ENCODE peak calls at places on chromosomes 13 and 19, in eight cellular contexts. One of them, this sample, is unnamed.

GRCh38 chr19:30691767-30692516 is 319.8 kb downstream of the ZNF536 start:
- DNase-seq in stimulated activated CD4-positive, alpha-beta T cell treated with anti-CD3 and anti-CD28 coated beads, Interleukin-1b, Interleukin-23, amount 100 ng/mL, for 24 hours: no peak
- DNase-seq in Karpas-422: no peak
- DNase-seq in C1 segment of cervical spinal cord: no peak
- DNase-seq in fibroblast of mammary gland: peak; percentile 5
- DNase-seq in HEK293T: no peak
- DNase-seq in activated gamma-delta T cell treated with anti-CD3 and anti-CD28 coated beads, Interleukin-2, amount 50 U/mL, for 16 hours: no peak
- DNase-seq in stimulated activated naive CD4-positive, alpha-beta T cell: no peak
- DNase-seq in this sample: no peak

GRCh38 chr19:2309734-2310362 is 1.9 kb upstream of the LINGO3 start:
- DNase-seq in stimulated activated CD4-positive, alpha-beta T cell treated with anti-CD3 and anti-CD28 coated beads, Interleukin-1b, Interleukin-23, amount 100 ng/mL, for 24 hours: no peak
- DNase-seq in Karpas-422: no peak
- DNase-seq in C1 segment of cervical spinal cord: no peak
- DNase-seq in fibroblast of mammary gland: peak; percentile 61
- DNase-seq in HEK293T: no peak
- DNase-seq in activated gamma-delta T cell treated with anti-CD3 and anti-CD28 coated beads, Interleukin-2, amount 50 U/mL, for 16 hours: no peak
- DNase-seq in stimulated activated naive CD4-positive, alpha-beta T cell: no peak
- DNase-seq in this sample: no peak

GRCh38 chr13:79837741-79838450 is 356.9 kb downstream of the NDFIP2 start:
- DNase-seq in stimulated activated CD4-positive, alpha-beta T cell treated with anti-CD3 and anti-CD28 coated beads, Interleukin-1b, Interleukin-23, amount 100 ng/mL, for 24 hours: no peak
- DNase-seq in Karpas-422: no peak
- DNase-seq in C1 segment of cervical spinal cord: no peak
- DNase-seq in fibroblast of mammary gland: peak; percentile 30
- DNase-seq in HEK293T: no peak
- DNase-seq in activated gamma-delta T cell treated with anti-CD3 and anti-CD28 coated beads, Interleukin-2, amount 50 U/mL, for 16 hours: no peak
- DNase-seq in stimulated activated naive CD4-positive, alpha-beta T cell: no peak
- DNase-seq in this sample: no peak

GRCh38 chr13:51977606-51978005 is 33.6 kb downstream of the ATP7B start:
- DNase-seq in stimulated activated CD4-positive, alpha-beta T cell treated with anti-CD3 and anti-CD28 coated beads, Interleukin-1b, Interleukin-23, amount 100 ng/mL, for 24 hours: no peak
- DNase-seq in Karpas-422: no peak
- DNase-seq in C1 segment of cervical spinal cord: no peak
- DNase-seq in fibroblast of mammary gland: peak; percentile 11
- DNase-seq in HEK293T: no peak
- DNase-seq in activated gamma-delta T cell treated with anti-CD3 and anti-CD28 coated beads, Interleukin-2, amount 50 U/mL, for 16 hours: no peak
- DNase-seq in stimulated activated naive CD4-positive, alpha-beta T cell: no peak
- DNase-seq in this sample: no peak

GRCh38 chr13:77698211-77699058 is 948 bp downstream of the SLAIN1 start:
- DNase-seq in stimulated activated CD4-positive, alpha-beta T cell treated with anti-CD3 and anti-CD28 coated beads, Interleukin-1b, Interleukin-23, amount 100 ng/mL, for 24 hours: peak; percentile 17
- DNase-seq in Karpas-422: peak; percentile 64
- DNase-seq in C1 segment of cervical spinal cord: no peak
- DNase-seq in fibroblast of mammary gland: no peak
- DNase-seq in HEK293T: peak; percentile 71
- DNase-seq in activated gamma-delta T cell treated with anti-CD3 and anti-CD28 coated beads, Interleukin-2, amount 50 U/mL, for 16 hours: peak; percentile 14
- DNase-seq in stimulated activated naive CD4-positive, alpha-beta T cell: peak; percentile 61
- DNase-seq in this sample: peak; percentile 29

GRCh38 chr19:5456836-5457200 is 1.6 kb downstream of the ZNRF4 start:
- DNase-seq in stimulated activated CD4-positive, alpha-beta T cell treated with anti-CD3 and anti-CD28 coated beads, Interleukin-1b, Interleukin-23, amount 100 ng/mL, for 24 hours: no peak
- DNase-seq in Karpas-422: no peak
- DNase-seq in C1 segment of cervical spinal cord: no peak
- DNase-seq in fibroblast of mammary gland: no peak
- DNase-seq in HEK293T: no peak
- DNase-seq in activated gamma-delta T cell treated with anti-CD3 and anti-CD28 coated beads, Interleukin-2, amount 50 U/mL, for 16 hours: no peak
- DNase-seq in stimulated activated naive CD4-positive, alpha-beta T cell: no peak
- DNase-seq in this sample: no peak

GRCh38 chr19:17334414-17335409 is at the start of gene ANO8:
- DNase-seq in stimulated activated CD4-positive, alpha-beta T cell treated with anti-CD3 and anti-CD28 coated beads, Interleukin-1b, Interleukin-23, amount 100 ng/mL, for 24 hours: peak; percentile 96
- DNase-seq in Karpas-422: peak; percentile 99
- DNase-seq in C1 segment of cervical spinal cord: peak; percentile 52
- DNase-seq in fibroblast of mammary gland: peak; percentile 99
- DNase-seq in HEK293T: peak; percentile 90
- DNase-seq in activated gamma-delta T cell treated with anti-CD3 and anti-CD28 coated beads, Interleukin-2, amount 50 U/mL, for 16 hours: peak; percentile 90
- DNase-seq in stimulated activated naive CD4-positive, alpha-beta T cell: peak; percentile 94
- DNase-seq in this sample: peak; percentile 82

GRCh38 chr13:33245505-33245904 is 40.0 kb downstream of the STARD13 start:
- DNase-seq in stimulated activated CD4-positive, alpha-beta T cell treated with anti-CD3 and anti-CD28 coated beads, Interleukin-1b, Interleukin-23, amount 100 ng/mL, for 24 hours: no peak
- DNase-seq in Karpas-422: no peak
- DNase-seq in C1 segment of cervical spinal cord: no peak
- DNase-seq in fibroblast of mammary gland: no peak
- DNase-seq in HEK293T: no peak
- DNase-seq in activated gamma-delta T cell treated with anti-CD3 and anti-CD28 coated beads, Interleukin-2, amount 50 U/mL, for 16 hours: no peak
- DNase-seq in stimulated activated naive CD4-positive, alpha-beta T cell: no peak
- DNase-seq in this sample: no peak

GRCh38 chr13:76020421-76020955 is 384.4 kb downstream of the LMO7 start:
- DNase-seq in stimulated activated CD4-positive, alpha-beta T cell treated with anti-CD3 and anti-CD28 coated beads, Interleukin-1b, Interleukin-23, amount 100 ng/mL, for 24 hours: no peak
- DNase-seq in Karpas-422: no peak
- DNase-seq in C1 segment of cervical spinal cord: no peak
- DNase-seq in fibroblast of mammary gland: no peak
- DNase-seq in HEK293T: no peak
- DNase-seq in activated gamma-delta T cell treated with anti-CD3 and anti-CD28 coated beads, Interleukin-2, amount 50 U/mL, for 16 hours: no peak
- DNase-seq in stimulated activated naive CD4-positive, alpha-beta T cell: no peak
- DNase-seq in this sample: no peak

GRCh38 chr13:107301724-107302374 is 733.9 kb upstream of the ARGLU1 start:
- DNase-seq in stimulated activated CD4-positive, alpha-beta T cell treated with anti-CD3 and anti-CD28 coated beads, Interleukin-1b, Interleukin-23, amount 100 ng/mL, for 24 hours: no peak
- DNase-seq in Karpas-422: no peak
- DNase-seq in C1 segment of cervical spinal cord: no peak
- DNase-seq in fibroblast of mammary gland: peak; percentile 8
- DNase-seq in HEK293T: no peak
- DNase-seq in activated gamma-delta T cell treated with anti-CD3 and anti-CD28 coated beads, Interleukin-2, amount 50 U/mL, for 16 hours: no peak
- DNase-seq in stimulated activated naive CD4-positive, alpha-beta T cell: no peak
- DNase-seq in this sample: no peak

GRCh38 chr13:40508112-40508511 is 158.3 kb downstream of the FOXO1 start:
- DNase-seq in stimulated activated CD4-positive, alpha-beta T cell treated with anti-CD3 and anti-CD28 coated beads, Interleukin-1b, Interleukin-23, amount 100 ng/mL, for 24 hours: no peak
- DNase-seq in Karpas-422: no peak
- DNase-seq in C1 segment of cervical spinal cord: no peak
- DNase-seq in fibroblast of mammary gland: peak; percentile 72
- DNase-seq in HEK293T: no peak
- DNase-seq in activated gamma-delta T cell treated with anti-CD3 and anti-CD28 coated beads, Interleukin-2, amount 50 U/mL, for 16 hours: no peak
- DNase-seq in stimulated activated naive CD4-positive, alpha-beta T cell: no peak
- DNase-seq in this sample: no peak

GRCh38 chr19:6803036-6803404 is 30.5 kb downstream of the VAV1 start:
- DNase-seq in stimulated activated CD4-positive, alpha-beta T cell treated with anti-CD3 and anti-CD28 coated beads, Interleukin-1b, Interleukin-23, amount 100 ng/mL, for 24 hours: no peak
- DNase-seq in Karpas-422: peak; percentile 77
- DNase-seq in C1 segment of cervical spinal cord: no peak
- DNase-seq in fibroblast of mammary gland: no peak
- DNase-seq in HEK293T: no peak
- DNase-seq in activated gamma-delta T cell treated with anti-CD3 and anti-CD28 coated beads, Interleukin-2, amount 50 U/mL, for 16 hours: no peak
- DNase-seq in stimulated activated naive CD4-positive, alpha-beta T cell: no peak
- DNase-seq in this sample: no peak

GRCh38 chr13:53045110-53045509 is 16.5 kb downstream of the OLFM4 start:
- DNase-seq in stimulated activated CD4-positive, alpha-beta T cell treated with anti-CD3 and anti-CD28 coated beads, Interleukin-1b, Interleukin-23, amount 100 ng/mL, for 24 hours: no peak
- DNase-seq in Karpas-422: no peak
- DNase-seq in C1 segment of cervical spinal cord: no peak
- DNase-seq in fibroblast of mammary gland: no peak
- DNase-seq in HEK293T: no peak
- DNase-seq in activated gamma-delta T cell treated with anti-CD3 and anti-CD28 coated beads, Interleukin-2, amount 50 U/mL, for 16 hours: no peak
- DNase-seq in stimulated activated naive CD4-positive, alpha-beta T cell: no peak
- DNase-seq in this sample: no peak

GRCh38 chr19:7715671-7716070 is 13.7 kb upstream of the FCER2 start:
- DNase-seq in stimulated activated CD4-positive, alpha-beta T cell treated with anti-CD3 and anti-CD28 coated beads, Interleukin-1b, Interleukin-23, amount 100 ng/mL, for 24 hours: no peak
- DNase-seq in Karpas-422: no peak
- DNase-seq in C1 segment of cervical spinal cord: no peak
- DNase-seq in fibroblast of mammary gland: no peak
- DNase-seq in HEK293T: no peak
- DNase-seq in activated gamma-delta T cell treated with anti-CD3 and anti-CD28 coated beads, Interleukin-2, amount 50 U/mL, for 16 hours: no peak
- DNase-seq in stimulated activated naive CD4-positive, alpha-beta T cell: no peak
- DNase-seq in this sample: no peak

GRCh38 chr19:46346821-46347571 is at the start of gene PPP5C:
- DNase-seq in stimulated activated CD4-positive, alpha-beta T cell treated with anti-CD3 and anti-CD28 coated beads, Interleukin-1b, Interleukin-23, amount 100 ng/mL, for 24 hours: peak; percentile 87
- DNase-seq in Karpas-422: peak; percentile 97
- DNase-seq in C1 segment of cervical spinal cord: peak; percentile 31
- DNase-seq in fibroblast of mammary gland: peak; percentile 86
- DNase-seq in HEK293T: peak; percentile 96
- DNase-seq in activated gamma-delta T cell treated with anti-CD3 and anti-CD28 coated beads, Interleukin-2, amount 50 U/mL, for 16 hours: peak; percentile 77
- DNase-seq in stimulated activated naive CD4-positive, alpha-beta T cell: peak; percentile 73
- DNase-seq in this sample: peak; percentile 82

GRCh38 chr13:30847697-30848307 is 58.3 kb upstream of the MEDAG start:
- DNase-seq in stimulated activated CD4-positive, alpha-beta T cell treated with anti-CD3 and anti-CD28 coated beads, Interleukin-1b, Interleukin-23, amount 100 ng/mL, for 24 hours: peak; percentile 8
- DNase-seq in Karpas-422: no peak
- DNase-seq in C1 segment of cervical spinal cord: no peak
- DNase-seq in fibroblast of mammary gland: peak; percentile 100
- DNase-seq in HEK293T: no peak
- DNase-seq in activated gamma-delta T cell treated with anti-CD3 and anti-CD28 coated beads, Interleukin-2, amount 50 U/mL, for 16 hours: no peak
- DNase-seq in stimulated activated naive CD4-positive, alpha-beta T cell: no peak
- DNase-seq in this sample: no peak

GRCh38 chr13:75302031-75302430 is 179.9 kb downstream of the TBC1D4 start:
- DNase-seq in stimulated activated CD4-positive, alpha-beta T cell treated with anti-CD3 and anti-CD28 coated beads, Interleukin-1b, Interleukin-23, amount 100 ng/mL, for 24 hours: no peak
- DNase-seq in Karpas-422: no peak
- DNase-seq in C1 segment of cervical spinal cord: no peak
- DNase-seq in fibroblast of mammary gland: peak; percentile 5
- DNase-seq in HEK293T: no peak
- DNase-seq in activated gamma-delta T cell treated with anti-CD3 and anti-CD28 coated beads, Interleukin-2, amount 50 U/mL, for 16 hours: no peak
- DNase-seq in stimulated activated naive CD4-positive, alpha-beta T cell: no peak
- DNase-seq in this sample: no peak

GRCh38 chr19:46953955-46954501 is 65.6 kb upstream of the NPAS1 start:
- DNase-seq in stimulated activated CD4-positive, alpha-beta T cell treated with anti-CD3 and anti-CD28 coated beads, Interleukin-1b, Interleukin-23, amount 100 ng/mL, for 24 hours: no peak
- DNase-seq in Karpas-422: no peak
- DNase-seq in C1 segment of cervical spinal cord: no peak
- DNase-seq in fibroblast of mammary gland: no peak
- DNase-seq in HEK293T: no peak
- DNase-seq in activated gamma-delta T cell treated with anti-CD3 and anti-CD28 coated beads, Interleukin-2, amount 50 U/mL, for 16 hours: no peak
- DNase-seq in stimulated activated naive CD4-positive, alpha-beta T cell: no peak
- DNase-seq in this sample: no peak

GRCh38 chr13:97224544-97225324 is 2.6 kb downstream of the MBNL2 start:
- DNase-seq in stimulated activated CD4-positive, alpha-beta T cell treated with anti-CD3 and anti-CD28 coated beads, Interleukin-1b, Interleukin-23, amount 100 ng/mL, for 24 hours: no peak
- DNase-seq in Karpas-422: no peak
- DNase-seq in C1 segment of cervical spinal cord: no peak
- DNase-seq in fibroblast of mammary gland: peak; percentile 58
- DNase-seq in HEK293T: peak; percentile 30
- DNase-seq in activated gamma-delta T cell treated with anti-CD3 and anti-CD28 coated beads, Interleukin-2, amount 50 U/mL, for 16 hours: no peak
- DNase-seq in stimulated activated naive CD4-positive, alpha-beta T cell: no peak
- DNase-seq in this sample: no peak

GRCh38 chr19:48248081-48248833 is 7.5 kb downstream of the CARD8 start:
- DNase-seq in stimulated activated CD4-positive, alpha-beta T cell treated with anti-CD3 and anti-CD28 coated beads, Interleukin-1b, Interleukin-23, amount 100 ng/mL, for 24 hours: no peak
- DNase-seq in Karpas-422: no peak
- DNase-seq in C1 segment of cervical spinal cord: no peak
- DNase-seq in fibroblast of mammary gland: no peak
- DNase-seq in HEK293T: no peak
- DNase-seq in activated gamma-delta T cell treated with anti-CD3 and anti-CD28 coated beads, Interleukin-2, amount 50 U/mL, for 16 hours: no peak
- DNase-seq in stimulated activated naive CD4-positive, alpha-beta T cell: no peak
- DNase-seq in this sample: no peak

GRCh38 chr19:782195-783043 is 14.8 kb upstream of the PTBP1 start:
- DNase-seq in stimulated activated CD4-positive, alpha-beta T cell treated with anti-CD3 and anti-CD28 coated beads, Interleukin-1b, Interleukin-23, amount 100 ng/mL, for 24 hours: no peak
- DNase-seq in Karpas-422: no peak
- DNase-seq in C1 segment of cervical spinal cord: no peak
- DNase-seq in fibroblast of mammary gland: no peak
- DNase-seq in HEK293T: no peak
- DNase-seq in activated gamma-delta T cell treated with anti-CD3 and anti-CD28 coated beads, Interleukin-2, amount 50 U/mL, for 16 hours: no peak
- DNase-seq in stimulated activated naive CD4-positive, alpha-beta T cell: no peak
- DNase-seq in this sample: no peak

GRCh38 chr19:35165200-35166058 is 10.9 kb downstream of the FXYD5 start:
- DNase-seq in stimulated activated CD4-positive, alpha-beta T cell treated with anti-CD3 and anti-CD28 coated beads, Interleukin-1b, Interleukin-23, amount 100 ng/mL, for 24 hours: no peak
- DNase-seq in Karpas-422: no peak
- DNase-seq in C1 segment of cervical spinal cord: no peak
- DNase-seq in fibroblast of mammary gland: no peak
- DNase-seq in HEK293T: no peak
- DNase-seq in activated gamma-delta T cell treated with anti-CD3 and anti-CD28 coated beads, Interleukin-2, amount 50 U/mL, for 16 hours: no peak
- DNase-seq in stimulated activated naive CD4-positive, alpha-beta T cell: no peak
- DNase-seq in this sample: peak; percentile 7

GRCh38 chr19:7927605-7928333 is 1.8 kb upstream of the CTXN1 start:
- DNase-seq in stimulated activated CD4-positive, alpha-beta T cell treated with anti-CD3 and anti-CD28 coated beads, Interleukin-1b, Interleukin-23, amount 100 ng/mL, for 24 hours: no peak
- DNase-seq in Karpas-422: no peak
- DNase-seq in C1 segment of cervical spinal cord: no peak
- DNase-seq in fibroblast of mammary gland: no peak
- DNase-seq in HEK293T: no peak
- DNase-seq in activated gamma-delta T cell treated with anti-CD3 and anti-CD28 coated beads, Interleukin-2, amount 50 U/mL, for 16 hours: no peak
- DNase-seq in stimulated activated naive CD4-positive, alpha-beta T cell: no peak
- DNase-seq in this sample: no peak

GRCh38 chr13:38804536-38804935 is 117.7 kb downstream of the FREM2 start:
- DNase-seq in stimulated activated CD4-positive, alpha-beta T cell treated with anti-CD3 and anti-CD28 coated beads, Interleukin-1b, Interleukin-23, amount 100 ng/mL, for 24 hours: no peak
- DNase-seq in Karpas-422: no peak
- DNase-seq in C1 segment of cervical spinal cord: no peak
- DNase-seq in fibroblast of mammary gland: peak; percentile 22
- DNase-seq in HEK293T: no peak
- DNase-seq in activated gamma-delta T cell treated with anti-CD3 and anti-CD28 coated beads, Interleukin-2, amount 50 U/mL, for 16 hours: no peak
- DNase-seq in stimulated activated naive CD4-positive, alpha-beta T cell: no peak
- DNase-seq in this sample: no peak

GRCh38 chr13:110722971-110723370 is 9.5 kb downstream of the ING1 start:
- DNase-seq in stimulated activated CD4-positive, alpha-beta T cell treated with anti-CD3 and anti-CD28 coated beads, Interleukin-1b, Interleukin-23, amount 100 ng/mL, for 24 hours: no peak
- DNase-seq in Karpas-422: no peak
- DNase-seq in C1 segment of cervical spinal cord: no peak
- DNase-seq in fibroblast of mammary gland: no peak
- DNase-seq in HEK293T: no peak
- DNase-seq in activated gamma-delta T cell treated with anti-CD3 and anti-CD28 coated beads, Interleukin-2, amount 50 U/mL, for 16 hours: no peak
- DNase-seq in stimulated activated naive CD4-positive, alpha-beta T cell: no peak
- DNase-seq in this sample: no peak

GRCh38 chr13:22121340-22121739 is 450.5 kb downstream of the FGF9 start:
- DNase-seq in stimulated activated CD4-positive, alpha-beta T cell treated with anti-CD3 and anti-CD28 coated beads, Interleukin-1b, Interleukin-23, amount 100 ng/mL, for 24 hours: no peak
- DNase-seq in Karpas-422: no peak
- DNase-seq in C1 segment of cervical spinal cord: no peak
- DNase-seq in fibroblast of mammary gland: no peak
- DNase-seq in HEK293T: no peak
- DNase-seq in activated gamma-delta T cell treated with anti-CD3 and anti-CD28 coated beads, Interleukin-2, amount 50 U/mL, for 16 hours: no peak
- DNase-seq in stimulated activated naive CD4-positive, alpha-beta T cell: no peak
- DNase-seq in this sample: no peak

GRCh38 chr19:54388001-54388802 is 23.5 kb upstream of the LAIR1 start:
- DNase-seq in stimulated activated CD4-positive, alpha-beta T cell treated with anti-CD3 and anti-CD28 coated beads, Interleukin-1b, Interleukin-23, amount 100 ng/mL, for 24 hours: no peak
- DNase-seq in Karpas-422: no peak
- DNase-seq in C1 segment of cervical spinal cord: no peak
- DNase-seq in fibroblast of mammary gland: no peak
- DNase-seq in HEK293T: no peak
- DNase-seq in activated gamma-delta T cell treated with anti-CD3 and anti-CD28 coated beads, Interleukin-2, amount 50 U/mL, for 16 hours: no peak
- DNase-seq in stimulated activated naive CD4-positive, alpha-beta T cell: peak; percentile 33
- DNase-seq in this sample: peak; percentile 8

GRCh38 chr13:49253997-49254396 is 6.3 kb downstream of the CDADC1 start:
- DNase-seq in stimulated activated CD4-positive, alpha-beta T cell treated with anti-CD3 and anti-CD28 coated beads, Interleukin-1b, Interleukin-23, amount 100 ng/mL, for 24 hours: no peak
- DNase-seq in Karpas-422: no peak
- DNase-seq in C1 segment of cervical spinal cord: no peak
- DNase-seq in fibroblast of mammary gland: no peak
- DNase-seq in HEK293T: no peak
- DNase-seq in activated gamma-delta T cell treated with anti-CD3 and anti-CD28 coated beads, Interleukin-2, amount 50 U/mL, for 16 hours: no peak
- DNase-seq in stimulated activated naive CD4-positive, alpha-beta T cell: no peak
- DNase-seq in this sample: no peak

GRCh38 chr19:2446390-2446789 is 10.4 kb downstream of the LMNB2 start:
- DNase-seq in stimulated activated CD4-positive, alpha-beta T cell treated with anti-CD3 and anti-CD28 coated beads, Interleukin-1b, Interleukin-23, amount 100 ng/mL, for 24 hours: no peak
- DNase-seq in Karpas-422: no peak
- DNase-seq in C1 segment of cervical spinal cord: no peak
- DNase-seq in fibroblast of mammary gland: no peak
- DNase-seq in HEK293T: no peak
- DNase-seq in activated gamma-delta T cell treated with anti-CD3 and anti-CD28 coated beads, Interleukin-2, amount 50 U/mL, for 16 hours: no peak
- DNase-seq in stimulated activated naive CD4-positive, alpha-beta T cell: no peak
- DNase-seq in this sample: no peak

GRCh38 chr13:77219401-77219800 is 107.5 kb downstream of the MYCBP2 start:
- DNase-seq in stimulated activated CD4-positive, alpha-beta T cell treated with anti-CD3 and anti-CD28 coated beads, Interleukin-1b, Interleukin-23, amount 100 ng/mL, for 24 hours: no peak
- DNase-seq in Karpas-422: no peak
- DNase-seq in C1 segment of cervical spinal cord: no peak
- DNase-seq in fibroblast of mammary gland: no peak
- DNase-seq in HEK293T: no peak
- DNase-seq in activated gamma-delta T cell treated with anti-CD3 and anti-CD28 coated beads, Interleukin-2, amount 50 U/mL, for 16 hours: no peak
- DNase-seq in stimulated activated naive CD4-positive, alpha-beta T cell: no peak
- DNase-seq in this sample: no peak

GRCh38 chr19:41324921-41325639 is 15.1 kb downstream of the CCDC97 start:
- DNase-seq in stimulated activated CD4-positive, alpha-beta T cell treated with anti-CD3 and anti-CD28 coated beads, Interleukin-1b, Interleukin-23, amount 100 ng/mL, for 24 hours: no peak
- DNase-seq in Karpas-422: no peak
- DNase-seq in C1 segment of cervical spinal cord: no peak
- DNase-seq in fibroblast of mammary gland: peak; percentile 95
- DNase-seq in HEK293T: no peak
- DNase-seq in activated gamma-delta T cell treated with anti-CD3 and anti-CD28 coated beads, Interleukin-2, amount 50 U/mL, for 16 hours: no peak
- DNase-seq in stimulated activated naive CD4-positive, alpha-beta T cell: no peak
- DNase-seq in this sample: peak; percentile 51

GRCh38 chr19:50510121-50510670 is 795 bp downstream of the JOSD2 start:
- DNase-seq in stimulated activated CD4-positive, alpha-beta T cell treated with anti-CD3 and anti-CD28 coated beads, Interleukin-1b, Interleukin-23, amount 100 ng/mL, for 24 hours: no peak
- DNase-seq in Karpas-422: no peak
- DNase-seq in C1 segment of cervical spinal cord: no peak
- DNase-seq in fibroblast of mammary gland: peak; percentile 16
- DNase-seq in HEK293T: no peak
- DNase-seq in activated gamma-delta T cell treated with anti-CD3 and anti-CD28 coated beads, Interleukin-2, amount 50 U/mL, for 16 hours: no peak
- DNase-seq in stimulated activated naive CD4-positive, alpha-beta T cell: no peak
- DNase-seq in this sample: no peak

GRCh38 chr19:37304884-37305255 is 66.0 kb upstream of the ZNF527 start:
- DNase-seq in stimulated activated CD4-positive, alpha-beta T cell treated with anti-CD3 and anti-CD28 coated beads, Interleukin-1b, Interleukin-23, amount 100 ng/mL, for 24 hours: no peak
- DNase-seq in Karpas-422: no peak
- DNase-seq in C1 segment of cervical spinal cord: no peak
- DNase-seq in fibroblast of mammary gland: no peak
- DNase-seq in HEK293T: no peak
- DNase-seq in activated gamma-delta T cell treated with anti-CD3 and anti-CD28 coated beads, Interleukin-2, amount 50 U/mL, for 16 hours: no peak
- DNase-seq in stimulated activated naive CD4-positive, alpha-beta T cell: no peak
- DNase-seq in this sample: no peak

This sample was measured in stimulated activated effector memory CD8-positive, alpha-beta T cell treated with anti-CD3 and anti-CD28 coated beads, Interleukin-12 subunit alpha, Interleukin-12 subunit beta, amount 100 ng/mL, for 72 hours.